ENCODE peak calls at places on chromosome 2, in four cellular contexts. M, C, U and D are unnamed samples.

GRCh38 chr2:118431997-118432396 is 343.7 kb downstream of the INSIG2 start:
- DNase-seq in M (no peak), U (no peak), C (no peak), D (no peak)

GRCh38 chr2:105584437-105585010 is 160.2 kb upstream of the NCK2 start:
- DNase-seq in M (no peak), C (no peak), U (no peak), D (no peak)

GRCh38 chr2:68766378-68766845 is 31.8 kb downstream of the ARHGAP25 start:
- DNase-seq in U (no peak), C (peak), M (peak), D (no peak)

GRCh38 chr2:175126661-175127060 is 41.3 kb downstream of the ATF2 start:
- DNase-seq in M (peak), C (no peak), U (no peak), D (no peak)

GRCh38 chr2:239040152-239040761 is 192.4 kb downstream of the TWIST2 start:
- DNase-seq in U (no peak), C (no peak), M (no peak), D (no peak)

GRCh38 chr2:36438454-36438977 is 82.9 kb downstream of the CRIM1 start:
- DNase-seq in C (no peak), M (peak), U (no peak), D (no peak)

GRCh38 chr2:45741451-45741850 is 90.0 kb downstream of the PRKCE start:
- DNase-seq in C (no peak), U (no peak), M (no peak), D (no peak)

GRCh38 chr2:134391751-134392160 is 137.9 kb downstream of the MGAT5 start:
- DNase-seq in C (no peak), U (peak), M (peak), D (no peak)

GRCh38 chr2:188785515-188785914 is 188.7 kb upstream of the COL3A1 start:
- DNase-seq in C (no peak), M (peak), U (no peak), D (no peak)

GRCh38 chr2:89844221-89844943 is 1152.9 kb downstream of the RPIA start:
- DNase-seq in M (no peak), U (peak), C (no peak), D (no peak)

GRCh38 chr2:169452080-169452479 is 27.2 kb upstream of the BBS5 start:
- DNase-seq in C (no peak), U (peak), M (peak), D (peak)

GRCh38 chr2:157894694-157895450 is 18.7 kb upstream of the ACVR1 start:
- DNase-seq in C (no peak), U (no peak), M (peak), D (no peak)

GRCh38 chr2:7672027-7672684 is 754.9 kb downstream of the RNF144A start:
- DNase-seq in C (no peak), U (peak), M (peak), D (peak)

GRCh38 chr2:159863761-159864160 is 65.8 kb upstream of the CD302 start:
- DNase-seq in U (no peak), C (no peak), M (no peak), D (no peak)

GRCh38 chr2:29518988-29519925 is 402.1 kb downstream of the ALK start:
- DNase-seq in C (no peak), M (peak), U (no peak), D (no peak)

GRCh38 chr2:127707890-127708648 is 6.8 kb downstream of the SFT2D3 start:
- DNase-seq in M (no peak), U (no peak), C (no peak), D (no peak)

GRCh38 chr2:10277293-10278028 is 25.2 kb upstream of the HPCAL1 start:
- DNase-seq in U (no peak), C (no peak), M (no peak), D (no peak)

GRCh38 chr2:53941749-53942148 is 29.0 kb downstream of the PSME4 start:
- DNase-seq in U (peak), C (no peak), M (no peak), D (no peak)

GRCh38 chr2:48332286-48332685 is 197.7 kb upstream of the STON1 start:
- DNase-seq in M (peak), C (no peak), U (no peak), D (no peak)

GRCh38 chr2:188199716-188200128 is 92.0 kb upstream of the GULP1 start:
- DNase-seq in U (no peak), C (no peak), M (peak), D (no peak)

GRCh38 chr2:127576433-127577207 is 41.1 kb downstream of the MYO7B start:
- DNase-seq in U (no peak), C (no peak), M (peak), D (no peak)